ENCODE peak calls at places on chromosome 14, in six cellular contexts. G is A549, D is GM12878, J is H1, L is SK-N-SH, P is K562. V is an unnamed sample.
A peak's percentile ranks its signal among the peaks of the same experiment; 100 is the strongest.

GRCh38 chr14:55356913-55357312 is 54.7 kb downstream of the ATG14 start:
- DNase-seq in J (no peak), D (no peak), P (no peak), G (no peak), L (no peak), V (peak; percentile 76)

GRCh38 chr14:39175445-39176262 is 600 bp downstream of the PNN start:
- DNase-seq in P (peak; percentile 27), L (peak; percentile 40), D (no peak), J (no peak), G (peak; percentile 38), V (peak; percentile 66)

GRCh38 chr14:35940291-35940690 is 114.2 kb downstream of the BRMS1L start:
- DNase-seq in L (no peak), G (no peak), D (peak; percentile 73), J (no peak), P (no peak), V (no peak)

GRCh38 chr14:49623941-49624806 is 3.6 kb downstream of the MGAT2 start:
- DNase-seq in L (no peak), J (no peak), G (no peak), P (no peak), D (no peak), V (no peak)

GRCh38 chr14:68843471-68844209 is 50.8 kb upstream of the ZFP36L1 start:
- DNase-seq in L (peak; percentile 77), P (peak; percentile 49), G (peak; percentile 69), J (peak; percentile 50), D (no peak), V (no peak)

GRCh38 chr14:88933203-88933602 is 108.8 kb downstream of the TTC8 start:
- DNase-seq in L (no peak), G (no peak), P (no peak), J (no peak), D (no peak), V (no peak)

GRCh38 chr14:106277503-106277902 is 751.1 kb downstream of the TMEM121 start:
- DNase-seq in J (no peak), L (peak; percentile 44), D (no peak), P (peak; percentile 43), G (no peak), V (peak; percentile 4)

GRCh38 chr14:47155395-47155794 is 503.8 kb upstream of the RPL10L start:
- DNase-seq in P (no peak), J (no peak), D (no peak), L (no peak), G (no peak), V (no peak)

GRCh38 chr14:24903337-24903736 is 146.6 kb downstream of the STXBP6 start:
- DNase-seq in J (no peak), L (no peak), D (no peak), G (no peak), P (no peak), V (no peak)

GRCh38 chr14:90517431-90517841 is 120.6 kb downstream of the CALM1 start:
- DNase-seq in L (no peak), D (no peak), J (no peak), P (no peak), G (no peak), V (peak; percentile 23)

GRCh38 chr14:85529803-85530574 is at the start of gene FLRT2:
- DNase-seq in G (peak; percentile 33), L (no peak), J (no peak), D (no peak), P (no peak), V (no peak)

GRCh38 chr14:51938137-51938536 is 51.2 kb upstream of the RTRAF start:
- DNase-seq in P (no peak), L (no peak), J (no peak), G (no peak), D (no peak), V (no peak)

GRCh38 chr14:96098309-96098998 is 59.3 kb downstream of the C14orf132 start:
- DNase-seq in J (peak; percentile 58), D (peak; percentile 7), P (peak; percentile 21), G (peak; percentile 75), L (peak; percentile 70), V (peak; percentile 36)

GRCh38 chr14:34496679-34497513 is 34.9 kb upstream of the SPTSSA start:
- DNase-seq in D (no peak), J (peak; percentile 56), L (peak; percentile 23), P (peak; percentile 81), G (peak; percentile 98), V (peak; percentile 99)

GRCh38 chr14:56532546-56532945 is 47.1 kb upstream of the TMEM260 start:
- DNase-seq in G (no peak), L (no peak), J (no peak), P (no peak), D (no peak), V (no peak)

GRCh38 chr14:33404054-33404453 is 465.4 kb downstream of the NPAS3 start:
- DNase-seq in L (no peak), P (no peak), J (no peak), G (no peak), D (no peak), V (no peak)

GRCh38 chr14:68307769-68308168 is 485.1 kb downstream of the ZFP36L1 start:
- DNase-seq in P (no peak), J (no peak), L (no peak), G (no peak), D (no peak), V (no peak)

GRCh38 chr14:104420990-104421389 is 158.6 kb upstream of the C14orf180 start:
- DNase-seq in D (no peak), L (no peak), J (no peak), P (no peak), G (no peak), V (no peak)

GRCh38 chr14:93239869-93240677 is 33.0 kb downstream of the UBR7 start:
- DNase-seq in J (no peak), D (no peak), P (no peak), L (no peak), G (peak; percentile 70), V (no peak)

GRCh38 chr14:91326514-91326832 is 82.0 kb upstream of the GPR68 start:
- DNase-seq in J (no peak), G (no peak), D (no peak), P (no peak), L (no peak), V (no peak)

GRCh38 chr14:85617799-85618198 is 87.9 kb downstream of the FLRT2 start:
- DNase-seq in P (no peak), D (no peak), J (no peak), L (no peak), G (no peak), V (no peak)

GRCh38 chr14:46574236-46574970 is 77.2 kb downstream of the RPL10L start:
- DNase-seq in G (no peak), D (no peak), J (no peak), P (no peak), L (no peak), V (no peak)

GRCh38 chr14:46717211-46717610 is 65.6 kb upstream of the RPL10L start:
- DNase-seq in J (no peak), L (no peak), G (no peak), P (no peak), D (no peak), V (no peak)

GRCh38 chr14:34665785-34666425 is 36.0 kb upstream of the SNX6 start:
- DNase-seq in L (no peak), P (no peak), D (no peak), G (no peak), J (no peak), V (no peak)

GRCh38 chr14:54711812-54712211 is 144.9 kb downstream of the SAMD4A start:
- DNase-seq in L (no peak), D (no peak), J (no peak), P (no peak), G (no peak), V (no peak)

GRCh38 chr14:92022036-92022435 is 17.8 kb downstream of the TRIP11 start:
- DNase-seq in D (no peak), J (no peak), G (no peak), P (no peak), L (no peak), V (no peak)

GRCh38 chr14:45526715-45527549 is 273.9 kb upstream of the MIS18BP1 start:
- DNase-seq in D (peak; percentile 1), J (peak; percentile 50), P (peak; percentile 4), L (peak; percentile 21), G (peak; percentile 20), V (peak; percentile 63)

GRCh38 chr14:89443002-89443660 is 26.1 kb upstream of the FOXN3 start:
- DNase-seq in P (no peak), D (no peak), G (no peak), J (no peak), L (no peak), V (no peak)

GRCh38 chr14:31993521-31993941 is 83.6 kb upstream of the ARHGAP5 start:
- DNase-seq in D (no peak), G (no peak), J (no peak), L (no peak), P (peak; percentile 12), V (no peak)

GRCh38 chr14:44945264-44945663 is 16.5 kb downstream of the KLHL28 start:
- DNase-seq in P (no peak), G (no peak), L (no peak), D (no peak), J (no peak), V (no peak)

GRCh38 chr14:104933721-104934379 is 9.2 kb downstream of the PLD4 start:
- DNase-seq in J (no peak), G (no peak), P (no peak), D (no peak), L (peak; percentile 71), V (no peak)

GRCh38 chr14:78022059-78022458 is 148.1 kb upstream of the NRXN3 start:
- DNase-seq in L (peak; percentile 67), J (peak; percentile 68), D (peak; percentile 25), G (peak; percentile 38), P (peak; percentile 72), V (peak; percentile 54)
- TF ChIP-seq CHD2 in L (no peak), J (no peak), D (no peak), G (no peak), P (no peak), V (no peak)

DNA sequence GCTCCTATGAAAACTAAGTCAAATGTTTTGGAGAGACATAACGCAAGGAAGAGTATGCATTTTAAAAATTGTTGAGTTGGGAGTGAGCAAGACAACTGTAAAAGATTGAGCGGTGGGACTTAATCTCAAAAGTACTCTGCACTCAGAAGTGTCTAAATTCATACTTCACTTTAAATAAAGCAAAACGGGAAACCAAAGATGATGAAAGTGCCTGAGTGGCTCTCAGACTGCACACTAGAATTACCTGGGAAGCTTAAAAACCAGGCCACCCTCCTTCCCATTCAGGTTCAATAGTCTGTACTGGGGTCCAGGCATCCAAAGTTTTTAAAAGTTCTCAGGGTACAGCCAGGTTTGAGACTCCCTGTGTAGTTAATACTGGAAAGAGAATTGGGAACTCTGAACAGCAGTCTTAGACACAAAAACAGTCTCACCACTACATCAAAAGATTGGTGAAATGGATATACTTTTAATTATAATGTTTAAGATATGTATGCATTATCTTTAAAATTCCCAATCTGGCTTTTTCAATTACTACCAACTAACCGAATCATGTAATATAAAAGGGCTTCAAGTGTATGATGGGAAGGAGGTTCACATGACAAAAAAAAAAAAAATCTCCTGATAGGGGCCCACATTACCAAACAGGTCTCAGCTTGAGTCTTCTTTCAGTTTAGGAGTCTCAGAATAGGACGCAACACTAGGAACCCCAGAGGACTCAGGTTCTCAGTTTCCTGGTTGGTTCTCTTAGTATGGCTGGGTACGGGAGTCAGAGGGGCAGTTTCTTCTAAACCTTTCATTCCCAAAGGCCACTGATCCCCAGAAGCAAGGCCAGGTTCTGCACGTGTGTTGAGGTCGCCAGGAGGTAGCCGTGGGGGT is 1.0 kb downstream of the HOMEZ start:
- DNase-seq in L (no peak), P (no peak), D (no peak), J (no peak), G (no peak), V (peak; percentile 39)
- TF ChIP-seq CHD2 in L (no peak), P (no peak), D (no peak), J (no peak), G (no peak), V (no peak)

GRCh38 chr14:29601559-29602109 is 326.0 kb downstream of the PRKD1 start:
- DNase-seq in P (no peak), G (no peak), J (no peak), L (no peak), D (no peak), V (no peak)
- TF ChIP-seq CHD2 in P (no peak), G (no peak), J (no peak), L (no peak), D (no peak), V (no peak)

GRCh38 chr14:103126873-103127304 is 3.6 kb downstream of the TNFAIP2 start:
- DNase-seq in P (no peak), L (peak; percentile 89), G (no peak), D (no peak), J (no peak), V (peak; percentile 63)
- TF ChIP-seq CHD2 in P (no peak), L (no peak), G (no peak), D (no peak), J (no peak), V (no peak)

V was measured in HepG2.